ENCODE peak calls at places on chromosome 1, in six cellular contexts. V is transverse colon, O is Peyer's patch, W is body of pancreas, A is adrenal gland, S is endothelial cell of umbilical vein. Z is an unnamed sample.

GRCh38 chr1:113993072-113993471 is 13.8 kb downstream of the OLFML3 start:
- DNase-seq in O (no peak), S (no peak), W (no peak), A (no peak), V (no peak), Z (no peak)

GRCh38 chr1:159678924-159679323 is 35.5 kb downstream of the CRP start:
- DNase-seq in W (no peak), S (peak), O (no peak), V (no peak), A (no peak), Z (no peak)

GRCh38 chr1:156246762-156247459 is 945 bp downstream of the PAQR6 start:
- DNase-seq in A (no peak), W (no peak), S (no peak), O (peak), V (no peak), Z (peak)

GRCh38 chr1:36350659-36351171 is 27.3 kb upstream of the EVA1B start:
- DNase-seq in A (no peak), V (no peak), O (no peak), S (peak), W (no peak), Z (peak)

GRCh38 chr1:967466-968343 is 1.4 kb downstream of the PLEKHN1 start:
- DNase-seq in S (no peak), A (no peak), V (no peak), O (no peak), W (no peak), Z (no peak)

GRCh38 chr1:156804572-156805243 is 11.9 kb downstream of the SH2D2A start:
- DNase-seq in O (no peak), S (peak), W (peak), V (no peak), A (no peak), Z (no peak)

GRCh38 chr1:111888740-111889376 is 100.6 kb downstream of the KCND3 start:
- DNase-seq in S (no peak), A (no peak), V (no peak), O (no peak), W (no peak), Z (no peak)

GRCh38 chr1:206753141-206753540 is 17.4 kb upstream of the IL19 start:
- DNase-seq in W (no peak), V (no peak), S (no peak), O (no peak), A (no peak), Z (no peak)

GRCh38 chr1:67883069-67883468 is 49.8 kb upstream of the GNG12 start:
- DNase-seq in A (no peak), V (no peak), O (no peak), W (no peak), S (peak), Z (no peak)

GRCh38 chr1:205291577-205291976 is 30.0 kb downstream of the NUAK2 start:
- DNase-seq in W (no peak), O (no peak), A (no peak), V (no peak), S (no peak), Z (no peak)

GRCh38 chr1:157136133-157136532 is 2.1 kb downstream of the ETV3 start:
- DNase-seq in S (no peak), W (no peak), V (no peak), O (no peak), A (no peak), Z (no peak)

GRCh38 chr1:6646499-6647148 is 22.0 kb downstream of the THAP3 start:
- DNase-seq in O (no peak), S (peak), V (no peak), A (no peak), W (peak), Z (no peak)

GRCh38 chr1:168637350-168637991 is 61.1 kb downstream of the XCL1 start:
- DNase-seq in W (no peak), S (peak), A (no peak), V (no peak), O (no peak), Z (no peak)
- TF ChIP-seq CTCF in W (peak), S (peak), A (peak), V (peak), O (peak), Z (no peak)

DNA sequence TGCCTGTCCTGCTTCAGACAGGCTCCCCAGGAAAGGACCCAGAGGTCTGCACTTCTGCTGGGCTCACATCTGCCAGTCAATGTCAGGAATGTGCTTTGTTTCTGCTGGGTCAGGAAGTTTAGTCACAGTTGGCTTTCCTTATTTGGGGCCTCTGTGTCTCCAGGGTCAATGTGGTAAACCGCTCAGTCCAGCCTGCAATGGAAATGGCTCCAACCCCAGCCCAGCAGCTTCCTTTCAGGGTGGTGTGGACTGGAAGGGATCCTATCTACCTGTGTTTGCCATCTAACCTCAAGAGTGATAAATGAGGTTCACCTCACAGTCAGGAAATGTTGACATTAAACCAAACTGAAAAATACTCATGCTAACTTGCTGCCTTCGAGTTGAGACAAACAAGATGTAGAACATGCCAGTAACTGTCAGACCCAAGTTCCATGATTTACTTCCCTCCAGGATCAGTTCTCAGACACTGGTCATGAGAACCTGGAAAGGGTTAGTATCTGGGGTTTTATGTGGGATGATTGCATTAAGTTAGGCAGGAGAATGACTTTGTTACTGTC is 20.3 kb downstream of the ENO1 start:
- DNase-seq in V (no peak), A (no peak), W (no peak), S (peak), O (peak), Z (no peak)
- TF ChIP-seq POLR2A in V (no peak), A (no peak), W (no peak), S (peak), O (no peak), Z (no peak)

GRCh38 chr1:116415699-116416533 is 42.9 kb downstream of the ATP1A1 start:
- DNase-seq in S (no peak), A (peak), O (no peak), W (peak), V (no peak), Z (no peak)
- TF ChIP-seq CTCF in S (no peak), A (peak), O (no peak), W (peak), V (no peak), Z (no peak)

GRCh38 chr1:3900969-3901529 is 977 bp upstream of the C1orf174 start:
- DNase-seq in S (peak), W (peak), O (peak), V (peak), A (peak), Z (peak)
- TF ChIP-seq POLR2A in S (peak), W (peak), O (peak), V (peak), A (no peak), Z (peak)

DNA sequence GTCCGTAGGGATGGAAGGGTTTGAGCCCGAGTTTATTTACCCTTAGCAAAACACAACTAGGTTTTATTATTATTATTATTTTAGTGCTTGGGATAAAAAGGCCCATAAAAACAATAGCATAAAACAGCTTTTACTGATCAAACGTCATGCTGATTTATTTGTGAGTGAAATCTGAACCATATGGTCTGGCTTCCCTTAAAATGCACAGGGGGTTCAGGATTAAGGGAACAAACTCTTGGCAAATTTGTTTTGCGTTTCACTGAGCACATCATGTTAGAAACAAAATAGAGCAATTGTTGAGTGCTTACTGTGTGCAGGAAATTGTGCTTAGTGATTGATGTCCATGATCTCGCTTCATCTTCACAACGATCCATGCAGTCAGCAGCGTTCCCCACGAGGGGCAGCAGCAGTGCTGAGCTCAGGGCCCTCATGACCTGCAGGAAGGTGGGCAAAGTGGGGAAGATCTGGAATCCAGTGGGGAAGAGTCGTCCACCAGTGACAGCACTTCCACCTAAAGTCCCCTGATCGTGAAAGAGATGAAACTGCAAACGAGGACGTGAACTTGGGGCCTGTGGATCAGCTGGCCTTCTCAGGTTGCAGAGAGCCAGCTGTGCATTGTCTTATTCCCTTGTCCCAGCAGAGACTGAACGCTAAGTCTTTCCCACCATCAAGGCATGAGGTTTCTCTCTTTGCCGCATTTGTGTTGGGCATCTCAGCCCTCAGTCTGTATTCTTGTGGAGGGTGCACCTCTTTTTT is 71.1 kb downstream of the KIF26B start:
- DNase-seq in W (no peak), S (no peak), V (no peak), A (no peak), O (no peak), Z (no peak)
- TF ChIP-seq CTCF in W (no peak), S (no peak), V (no peak), A (no peak), O (no peak), Z (no peak)

GRCh38 chr1:30008998-30009657 is 714.3 kb downstream of the MATN1 start:
- DNase-seq in S (no peak), O (no peak), V (peak), A (peak), W (peak), Z (no peak)
- TF ChIP-seq POLR2A in S (no peak), O (no peak), V (no peak), A (no peak), W (no peak), Z (no peak)

Z was measured in spleen.